ENCODE peak calls at places on chromosomes 6 and 20, in ten cellular contexts. M, E, J, B, Q, U, N, S, A and F are unnamed samples.

GRCh38 chr6:30007132-30007764 is 53.8 kb upstream of the POLR1H start:
- DNase-seq in Q (no peak), S (no peak), N (no peak), U (no peak), J (peak; percentile 26), E (no peak), A (no peak), M (peak; percentile 45), B (peak; percentile 64), F (no peak)

GRCh38 chr6:27889628-27890315 is 22.4 kb downstream of the OR2B2 start:
- DNase-seq in A (no peak), E (no peak), N (no peak), M (no peak), J (no peak), S (no peak), U (no peak), Q (peak; percentile 13), B (no peak), F (no peak)

GRCh38 chr6:141483561-141484061 is 649.1 kb upstream of the GJE1 start:
- DNase-seq in U (peak; percentile 28), Q (peak; percentile 88), S (no peak), E (peak; percentile 23), J (peak; percentile 34), B (no peak), N (peak; percentile 1), M (peak; percentile 78), A (no peak), F (peak; percentile 87)

GRCh38 chr20:43465625-43465943 is 7.9 kb downstream of the SRSF6 start:
- DNase-seq in M (no peak), J (no peak), N (no peak), A (no peak), Q (no peak), S (no peak), E (no peak), B (no peak), U (no peak), F (no peak)

GRCh38 chr20:47411161-47411560 is 54.7 kb upstream of the ZMYND8 start:
- DNase-seq in J (peak; percentile 45), N (no peak), A (no peak), B (no peak), U (no peak), M (no peak), S (no peak), Q (no peak), E (no peak), F (no peak)

GRCh38 chr6:139473239-139473701 is 98.8 kb upstream of the CITED2 start:
- DNase-seq in J (no peak), M (no peak), N (no peak), Q (no peak), A (peak; percentile 28), E (no peak), S (peak; percentile 18), U (no peak), B (no peak), F (no peak)

GRCh38 chr6:118980063-118980462 is 45.1 kb upstream of the MCM9 start:
- DNase-seq in Q (no peak), J (no peak), N (no peak), E (no peak), B (peak; percentile 42), A (no peak), S (no peak), M (no peak), U (no peak), F (no peak)

GRCh38 chr20:56447227-56447626 is 21.2 kb upstream of the RTF2 start:
- DNase-seq in B (no peak), U (no peak), E (no peak), S (no peak), M (no peak), N (no peak), A (no peak), Q (no peak), J (no peak), F (no peak)

GRCh38 chr20:34528921-34529297 is 12.7 kb downstream of the DYNLRB1 start:
- DNase-seq in S (no peak), M (no peak), N (no peak), J (peak; percentile 70), A (no peak), E (peak; percentile 69), B (no peak), Q (no peak), U (no peak), F (no peak)